ENCODE peak calls at places on chromosome 12, in eight cellular contexts. J is transverse colon; M is CD8-positive, alpha-beta T cell; A is upper lobe of left lung; C is lung; B is lower lobe of right lung; D is upper lobe of right lung; T is fibroblast of lung. U is an unnamed sample. For H3K4me1, the result is how much of the 10 kb centered on the place peaks cover.

GRCh38 chr12:24778486-24779304 is 170.2 kb downstream of the BCAT1 start:
- DNase-seq in B (no peak), T (peak), D (no peak), M (no peak), A (no peak), J (no peak), C (no peak), U (no peak)

GRCh38 chr12:57875753-57876547 is 29.4 kb upstream of the CTDSP2 start:
- DNase-seq in J (no peak), B (no peak), M (no peak), A (no peak), T (no peak), D (no peak), C (no peak), U (no peak)

GRCh38 chr12:93812616-93813015 is 135.4 kb downstream of the CRADD start:
- DNase-seq in M (no peak), B (no peak), J (no peak), T (no peak), A (no peak), C (no peak), D (no peak), U (no peak)

GRCh38 chr12:27179399-27180214 is 64.5 kb upstream of the STK38L start:
- DNase-seq in J (no peak), A (peak), B (no peak), T (peak), M (no peak), C (no peak), D (no peak), U (no peak)

GRCh38 chr12:2129076-2129475 is 76.3 kb downstream of the CACNA1C start:
- DNase-seq in C (no peak), J (no peak), T (peak), A (no peak), D (no peak), M (no peak), B (no peak), U (no peak)

GRCh38 chr12:10673660-10674384 is at the start of gene STYK1:
- DNase-seq in T (peak), J (peak), A (peak), C (peak), B (peak), M (peak), D (peak), U (peak)

GRCh38 chr12:108833757-108834472 is 23.5 kb downstream of the SSH1 start:
- DNase-seq in T (peak), J (peak), C (no peak), A (no peak), D (no peak), M (no peak), B (peak), U (peak)

GRCh38 chr12:91432755-91433154 is 250.1 kb upstream of the DCN start:
- DNase-seq in T (no peak), A (no peak), J (no peak), D (no peak), B (no peak), C (no peak), M (no peak), U (no peak)

GRCh38 chr12:118377891-118378470 is 1.6 kb downstream of the SUDS3 start:
- DNase-seq in D (no peak), C (peak), T (peak), M (peak), J (peak), A (peak), B (peak), U (no peak)

GRCh38 chr12:99281277-99281676 is 366.3 kb upstream of the GARIN6 start:
- DNase-seq in B (no peak), T (peak), D (no peak), C (no peak), J (no peak), M (no peak), A (no peak), U (no peak)
- H3K4me1 ChIP-seq in B (under half), T (under half), D (under half), C (under half), J (under half), M (under half), A (under half), U (under half)

DNA sequence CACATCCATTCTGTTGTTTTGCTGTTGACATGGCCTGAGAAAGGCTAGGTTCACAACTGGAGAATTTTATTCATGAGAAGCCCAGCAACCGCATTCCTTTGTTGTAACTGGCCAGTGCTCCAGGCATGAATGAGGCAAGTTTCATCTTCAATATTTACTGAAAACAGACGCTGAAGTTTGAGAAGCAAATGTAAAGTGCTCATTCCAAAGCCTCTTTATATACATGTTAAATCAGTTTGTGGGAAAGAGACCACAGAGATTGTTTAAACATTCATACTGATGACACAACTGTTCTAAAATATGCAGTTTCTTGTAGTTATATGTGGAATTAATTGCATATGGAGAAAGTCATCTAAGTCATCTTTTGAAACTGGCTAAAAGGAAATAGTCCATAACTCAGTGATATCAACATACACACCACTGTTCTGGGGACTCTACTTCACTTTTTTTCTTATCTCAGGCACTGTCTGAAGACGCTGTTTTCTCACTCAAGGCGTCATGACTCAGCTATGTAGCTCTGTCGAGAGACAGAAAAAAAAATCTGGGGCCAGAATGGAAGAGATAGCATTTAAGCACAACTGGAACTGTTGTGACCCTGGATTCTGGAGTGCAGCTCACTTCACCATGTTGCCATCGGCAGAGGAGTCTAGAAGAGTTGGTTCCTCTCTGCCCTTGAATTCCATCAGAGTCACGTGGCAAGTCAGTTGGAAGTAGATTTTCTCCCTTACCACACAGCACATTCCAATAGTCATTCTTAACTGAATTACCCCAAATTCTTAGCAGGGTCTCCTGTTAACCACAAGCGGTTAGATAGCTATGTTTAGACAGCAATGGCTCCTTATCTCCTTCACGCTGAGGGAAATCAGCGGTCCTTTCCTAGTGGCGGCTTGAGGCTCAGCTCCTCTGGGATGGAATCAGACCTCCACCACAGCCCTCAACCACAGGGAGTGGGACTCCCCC is 258.4 kb upstream of the HMGA2 start:
- DNase-seq in D (no peak), C (no peak), A (no peak), J (no peak), T (peak), B (no peak), M (no peak), U (no peak)
- TF ChIP-seq CTCF in D (no peak), C (no peak), A (no peak), J (no peak), T (no peak), B (no peak), M (no peak), U (no peak)

GRCh38 chr12:69008510-69008909 is 75.5 kb upstream of the CPM start:
- DNase-seq in B (no peak), A (peak), D (no peak), M (no peak), J (no peak), T (no peak), C (no peak), U (no peak)
- H3K27ac ChIP-seq in B (peak), A (no peak), D (no peak), M (no peak), J (peak), T (no peak), C (no peak), U (no peak)

GRCh38 chr12:95808146-95808545 is 17.6 kb upstream of the NTN4 start:
- DNase-seq in B (no peak), T (no peak), A (no peak), J (no peak), M (no peak), C (no peak), D (no peak), U (no peak)
- H3K4me1 ChIP-seq in B (under half), T (under half), A (under half), J (under half), M (under half), C (under half), D (under half), U (under half)

DNA sequence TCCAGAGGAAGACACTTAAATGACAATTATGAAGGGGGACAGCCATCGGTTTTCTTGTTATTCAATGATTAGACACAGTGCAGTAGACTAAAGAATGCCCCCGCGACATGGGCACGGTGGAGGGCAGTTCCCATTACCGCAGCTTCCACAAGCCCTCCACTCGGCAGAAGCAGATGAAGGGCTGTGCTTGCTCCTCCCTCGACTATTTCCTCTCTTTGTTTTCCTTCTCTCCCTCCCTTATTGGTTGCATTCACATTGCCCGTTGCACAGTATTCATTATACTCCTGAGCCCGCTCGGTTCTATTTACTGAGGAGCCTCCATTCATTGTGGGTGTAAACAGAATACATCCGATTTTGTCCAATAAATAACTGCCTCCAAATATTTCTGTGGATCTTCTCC is 138.8 kb upstream of the RASSF8 start:
- DNase-seq in B (no peak), J (no peak), D (no peak), A (no peak), C (no peak), M (no peak), T (no peak), U (no peak)
- TF ChIP-seq CTCF in B (no peak), J (no peak), D (no peak), A (no peak), C (no peak), M (no peak), T (no peak), U (no peak)

GRCh38 chr12:54000105-54000773 is at the start of gene HOXC9:
- DNase-seq in T (no peak), J (no peak), B (no peak), D (peak), A (no peak), M (no peak), C (no peak), U (peak)
- H3K27ac ChIP-seq in T (no peak), J (no peak), B (no peak), D (no peak), A (no peak), M (no peak), C (no peak), U (peak)

GRCh38 chr12:54011665-54012532 is 3.1 kb downstream of the HOXC8 start:
- DNase-seq in M (no peak), C (no peak), A (no peak), T (no peak), B (no peak), D (no peak), J (no peak), U (no peak)
- H3K4me1 ChIP-seq in M (under half), C (under half), A (under half), T (under half), B (under half), D (under half), J (under half), U (under half)

DNA sequence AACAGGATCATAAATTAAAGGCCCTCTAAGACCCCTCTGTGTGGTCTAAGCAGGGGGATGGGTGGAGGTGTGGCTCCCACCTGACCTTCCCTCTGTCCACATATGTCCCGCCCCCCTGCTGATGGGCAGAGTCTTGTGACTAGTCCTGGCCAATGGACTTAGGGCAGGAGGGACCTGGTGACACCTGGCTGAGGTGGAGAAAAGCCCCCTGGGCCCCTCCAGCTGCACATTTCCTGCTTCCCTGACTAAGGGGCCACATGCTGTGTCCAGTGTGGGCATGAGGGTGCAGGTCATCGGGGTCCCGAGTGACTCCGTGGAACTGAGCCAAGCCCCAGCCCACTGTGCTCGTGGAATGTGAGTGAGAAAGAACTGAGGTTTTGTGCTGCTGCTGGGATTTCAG is 254.7 kb downstream of the ADGRD1 start:
- DNase-seq in A (peak), M (no peak), C (no peak), J (no peak), B (no peak), T (no peak), D (peak), U (peak)
- TF ChIP-seq CTCF in A (no peak), M (no peak), C (no peak), J (no peak), B (no peak), T (no peak), D (no peak), U (no peak)

GRCh38 chr12:51625370-51625769 is 34.3 kb downstream of the SCN8A start:
- DNase-seq in A (no peak), B (no peak), J (no peak), C (no peak), M (no peak), T (no peak), D (no peak), U (no peak)

GRCh38 chr12:51621155-51621922 is 30.3 kb downstream of the SCN8A start:
- DNase-seq in T (peak), A (no peak), C (no peak), M (no peak), D (no peak), B (no peak), J (no peak), U (no peak)

GRCh38 chr12:51622564-51622963 is 31.5 kb downstream of the SCN8A start:
- DNase-seq in T (peak), B (no peak), J (no peak), D (no peak), M (no peak), C (no peak), A (no peak), U (no peak)

GRCh38 chr12:51626115-51626514 is 35.1 kb downstream of the SCN8A start:
- DNase-seq in M (no peak), D (no peak), C (no peak), T (no peak), B (no peak), J (no peak), A (no peak), U (no peak)

DNA sequence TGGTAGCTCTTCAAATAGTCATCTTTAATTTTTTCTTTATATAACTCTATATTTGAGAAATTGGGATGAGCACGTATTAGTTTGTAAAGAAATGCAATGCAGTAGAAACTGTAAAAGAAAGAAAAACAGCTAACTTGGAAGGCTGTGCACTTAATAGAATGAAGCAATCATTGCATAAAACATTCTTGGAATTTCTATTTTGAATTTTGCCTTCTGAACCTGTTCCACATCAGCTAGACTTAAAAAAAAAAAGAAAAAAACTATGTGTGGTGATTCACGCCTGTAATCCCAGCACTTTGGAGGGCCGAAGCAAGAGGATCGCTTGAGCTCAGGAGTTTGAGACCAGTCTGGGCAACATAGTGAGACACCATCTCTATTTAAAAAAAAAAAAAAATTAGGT is 29.4 kb downstream of the SCN8A start:
- DNase-seq in A (no peak), J (no peak), C (no peak), M (no peak), D (no peak), T (peak), B (no peak), U (no peak)
- H3K27ac ChIP-seq in A (no peak), J (no peak), C (no peak), M (no peak), D (no peak), T (no peak), B (no peak), U (no peak)

GRCh38 chr12:121795029-121795977 is 1.8 kb upstream of the RHOF start:
- DNase-seq in D (peak), C (peak), A (peak), J (peak), B (peak), M (peak), T (peak), U (peak)
- H3K4me1 ChIP-seq in D (half or more), C (under half), A (half or more), J (half or more), B (half or more), M (half or more), T (under half), U (under half)

U was measured in kidney.